ENCODE peak calls at places on chromosome 4, in seven cellular contexts. One of them, this sample, is unnamed.

GRCh38 chr4:23237771-23238170 is 545.0 kb downstream of the GBA3 start:
- DNase-seq in GM23338: no peak
- DNase-seq in PC-3: no peak
- DNase-seq in hepatocyte: no peak
- DNase-seq in HCT116: no peak
- DNase-seq in MM.1S: no peak
- DNase-seq in neural progenitor cell: no peak
- DNase-seq in this sample: no peak

GRCh38 chr4:39565925-39566630 is 38.8 kb upstream of the UGDH start:
- DNase-seq in hepatocyte: peak; percentile 40
- DNase-seq in MM.1S: no peak
- DNase-seq in HCT116: no peak
- DNase-seq in neural progenitor cell: no peak
- DNase-seq in GM23338: no peak
- DNase-seq in PC-3: peak; percentile 77
- DNase-seq in this sample: peak; percentile 94

GRCh38 chr4:147957446-147957845 is 225.6 kb downstream of the ARHGAP10 start:
- DNase-seq in GM23338: no peak
- DNase-seq in PC-3: no peak
- DNase-seq in neural progenitor cell: no peak
- DNase-seq in HCT116: no peak
- DNase-seq in hepatocyte: no peak
- DNase-seq in MM.1S: no peak
- DNase-seq in this sample: no peak

GRCh38 chr4:76589872-76590846 is 155.1 kb downstream of the SHROOM3 start:
- DNase-seq in PC-3: peak; percentile 65
- DNase-seq in MM.1S: no peak
- DNase-seq in HCT116: peak; percentile 39
- DNase-seq in neural progenitor cell: peak; percentile 94
- DNase-seq in GM23338: peak; percentile 98
- DNase-seq in hepatocyte: peak; percentile 77
- DNase-seq in this sample: peak; percentile 90

GRCh38 chr4:85061974-85062373 is 95.5 kb upstream of the WDFY3 start:
- DNase-seq in MM.1S: no peak
- DNase-seq in PC-3: no peak
- DNase-seq in hepatocyte: no peak
- DNase-seq in GM23338: no peak
- DNase-seq in HCT116: no peak
- DNase-seq in neural progenitor cell: no peak
- DNase-seq in this sample: no peak

GRCh38 chr4:182578402-182578801 is 335.2 kb downstream of the TENM3 start:
- DNase-seq in PC-3: peak; percentile 61
- DNase-seq in neural progenitor cell: no peak
- DNase-seq in GM23338: peak; percentile 31
- DNase-seq in hepatocyte: peak; percentile 70
- DNase-seq in HCT116: peak; percentile 26
- DNase-seq in MM.1S: no peak
- DNase-seq in this sample: peak; percentile 64

GRCh38 chr4:140567722-140568121 is 1.0 kb downstream of the UCP1 start:
- DNase-seq in hepatocyte: peak; percentile 9
- DNase-seq in MM.1S: no peak
- DNase-seq in HCT116: no peak
- DNase-seq in PC-3: no peak
- DNase-seq in neural progenitor cell: peak; percentile 73
- DNase-seq in GM23338: peak; percentile 65
- DNase-seq in this sample: peak; percentile 24

GRCh38 chr4:152515678-152516077 is 20.2 kb downstream of the FBXW7 start:
- DNase-seq in MM.1S: no peak
- DNase-seq in PC-3: peak; percentile 53
- DNase-seq in HCT116: no peak
- DNase-seq in neural progenitor cell: no peak
- DNase-seq in GM23338: no peak
- DNase-seq in hepatocyte: no peak
- DNase-seq in this sample: peak; percentile 81

GRCh38 chr4:176566769-176567168 is 226.0 kb downstream of the VEGFC start:
- DNase-seq in GM23338: no peak
- DNase-seq in neural progenitor cell: no peak
- DNase-seq in hepatocyte: no peak
- DNase-seq in PC-3: peak; percentile 38
- DNase-seq in HCT116: no peak
- DNase-seq in MM.1S: no peak
- DNase-seq in this sample: no peak

GRCh38 chr4:2071252-2071911 is 12.3 kb downstream of the NAT8L start:
- DNase-seq in hepatocyte: no peak
- DNase-seq in GM23338: no peak
- DNase-seq in HCT116: no peak
- DNase-seq in MM.1S: no peak
- DNase-seq in neural progenitor cell: no peak
- DNase-seq in PC-3: no peak
- DNase-seq in this sample: no peak

GRCh38 chr4:150886597-150886996 is 128.5 kb downstream of the LRBA start:
- DNase-seq in PC-3: no peak
- DNase-seq in neural progenitor cell: no peak
- DNase-seq in GM23338: no peak
- DNase-seq in HCT116: no peak
- DNase-seq in hepatocyte: no peak
- DNase-seq in MM.1S: no peak
- DNase-seq in this sample: peak; percentile 24

GRCh38 chr4:176875441-176875930 is 82.8 kb upstream of the VEGFC start:
- DNase-seq in GM23338: no peak
- DNase-seq in HCT116: no peak
- DNase-seq in neural progenitor cell: peak; percentile 33
- DNase-seq in PC-3: no peak
- DNase-seq in hepatocyte: no peak
- DNase-seq in MM.1S: no peak
- DNase-seq in this sample: peak; percentile 40

GRCh38 chr4:113446019-113446418 is 315.5 kb downstream of the CAMK2D start:
- DNase-seq in MM.1S: no peak
- DNase-seq in HCT116: peak; percentile 98
- DNase-seq in GM23338: no peak
- DNase-seq in neural progenitor cell: peak; percentile 31
- DNase-seq in PC-3: peak; percentile 92
- DNase-seq in hepatocyte: no peak
- DNase-seq in this sample: peak; percentile 95

GRCh38 chr4:184805462-184806245 is 20.1 kb downstream of the ACSL1 start:
- DNase-seq in hepatocyte: peak; percentile 57
- DNase-seq in HCT116: no peak
- DNase-seq in GM23338: no peak
- DNase-seq in PC-3: peak; percentile 15
- DNase-seq in neural progenitor cell: no peak
- DNase-seq in MM.1S: no peak
- DNase-seq in this sample: no peak

GRCh38 chr4:168923526-168924194 is 86.4 kb downstream of the CBR4 start:
- DNase-seq in PC-3: peak; percentile 74
- DNase-seq in MM.1S: peak; percentile 61
- DNase-seq in HCT116: peak; percentile 61
- DNase-seq in GM23338: peak; percentile 94
- DNase-seq in neural progenitor cell: peak; percentile 82
- DNase-seq in hepatocyte: peak; percentile 83
- DNase-seq in this sample: peak; percentile 78

GRCh38 chr4:98540803-98541202 is 117.6 kb downstream of the TSPAN5 start:
- DNase-seq in neural progenitor cell: no peak
- DNase-seq in MM.1S: no peak
- DNase-seq in PC-3: no peak
- DNase-seq in HCT116: no peak
- DNase-seq in GM23338: no peak
- DNase-seq in hepatocyte: no peak
- DNase-seq in this sample: no peak

GRCh38 chr4:172995161-172995560 is 173.4 kb upstream of the GALNT7 start:
- DNase-seq in MM.1S: no peak
- DNase-seq in PC-3: no peak
- DNase-seq in HCT116: no peak
- DNase-seq in GM23338: no peak
- DNase-seq in hepatocyte: no peak
- DNase-seq in neural progenitor cell: no peak
- DNase-seq in this sample: no peak

GRCh38 chr4:46329118-46329976 is 60.6 kb downstream of the GABRA2 start:
- DNase-seq in GM23338: peak; percentile 87
- DNase-seq in PC-3: peak; percentile 74
- DNase-seq in hepatocyte: peak; percentile 66
- DNase-seq in MM.1S: peak; percentile 74
- DNase-seq in HCT116: no peak
- DNase-seq in neural progenitor cell: peak; percentile 78
- DNase-seq in this sample: peak; percentile 16

GRCh38 chr4:176492648-176493302 is 173.0 kb downstream of the SPCS3 start:
- DNase-seq in PC-3: peak; percentile 28
- DNase-seq in GM23338: no peak
- DNase-seq in HCT116: no peak
- DNase-seq in neural progenitor cell: no peak
- DNase-seq in MM.1S: peak; percentile 91
- DNase-seq in hepatocyte: no peak
- DNase-seq in this sample: peak; percentile 9

GRCh38 chr4:74805601-74806000 is 11.3 kb upstream of the BTC start:
- DNase-seq in GM23338: peak; percentile 17
- DNase-seq in neural progenitor cell: no peak
- DNase-seq in hepatocyte: no peak
- DNase-seq in MM.1S: no peak
- DNase-seq in HCT116: peak; percentile 62
- DNase-seq in PC-3: peak; percentile 85
- DNase-seq in this sample: peak; percentile 71

GRCh38 chr4:141636771-141637460 is 533 bp downstream of the IL15 start:
- DNase-seq in HCT116: peak; percentile 18
- DNase-seq in hepatocyte: peak; percentile 70
- DNase-seq in MM.1S: peak; percentile 64
- DNase-seq in GM23338: peak; percentile 65
- DNase-seq in neural progenitor cell: peak; percentile 66
- DNase-seq in PC-3: peak; percentile 74
- DNase-seq in this sample: peak; percentile 84

GRCh38 chr4:29560452-29560851 is 1159.7 kb upstream of the PCDH7 start:
- DNase-seq in hepatocyte: no peak
- DNase-seq in PC-3: no peak
- DNase-seq in HCT116: no peak
- DNase-seq in GM23338: no peak
- DNase-seq in MM.1S: no peak
- DNase-seq in neural progenitor cell: no peak
- DNase-seq in this sample: no peak

GRCh38 chr4:74531952-74532794 is 87.2 kb downstream of the AREG start:
- DNase-seq in GM23338: peak; percentile 82
- DNase-seq in HCT116: peak; percentile 92
- DNase-seq in MM.1S: peak; percentile 75
- DNase-seq in PC-3: peak; percentile 85
- DNase-seq in neural progenitor cell: peak; percentile 71
- DNase-seq in hepatocyte: peak; percentile 73
- DNase-seq in this sample: peak; percentile 78

GRCh38 chr4:8041868-8042267 is 102.2 kb upstream of the AFAP1 start:
- DNase-seq in hepatocyte: no peak
- DNase-seq in neural progenitor cell: no peak
- DNase-seq in PC-3: no peak
- DNase-seq in GM23338: no peak
- DNase-seq in MM.1S: no peak
- DNase-seq in HCT116: no peak
- DNase-seq in this sample: no peak

GRCh38 chr4:87011340-87012034 is 76.7 kb downstream of the AFF1 start:
- DNase-seq in GM23338: peak; percentile 75
- DNase-seq in hepatocyte: peak; percentile 84
- DNase-seq in PC-3: peak; percentile 79
- DNase-seq in HCT116: peak; percentile 39
- DNase-seq in neural progenitor cell: no peak
- DNase-seq in MM.1S: no peak
- DNase-seq in this sample: peak; percentile 95
- TF ChIP-seq EZH2phosphoT487 in GM23338: no peak
- TF ChIP-seq EZH2phosphoT487 in hepatocyte: no peak
- TF ChIP-seq EZH2phosphoT487 in PC-3: no peak
- TF ChIP-seq EZH2phosphoT487 in HCT116: no peak
- TF ChIP-seq EZH2phosphoT487 in neural progenitor cell: no peak
- TF ChIP-seq EZH2phosphoT487 in MM.1S: no peak
- TF ChIP-seq EZH2phosphoT487 in this sample: no peak

DNA sequence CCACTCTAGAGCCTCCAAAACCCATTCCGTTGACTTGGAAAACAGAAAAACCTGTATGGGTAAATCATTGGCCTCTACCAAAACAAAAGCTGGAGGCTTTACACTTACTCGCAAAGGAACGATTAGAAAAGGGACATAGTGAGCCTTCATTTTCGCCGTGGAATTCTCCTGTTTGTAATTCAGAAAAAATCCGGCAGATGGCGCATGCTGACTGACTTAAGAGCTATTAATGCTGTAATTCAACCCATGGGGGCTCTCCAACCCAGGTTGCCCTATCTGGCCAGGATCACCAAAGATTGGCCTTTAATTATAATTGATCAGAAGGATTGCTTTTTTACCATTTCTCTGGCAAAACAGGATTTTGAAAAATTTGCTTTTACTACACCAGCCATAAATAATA is 60.8 kb downstream of the ZNF732 start:
- DNase-seq in PC-3: peak; percentile 58
- DNase-seq in HCT116: peak; percentile 12
- DNase-seq in MM.1S: peak; percentile 59
- DNase-seq in hepatocyte: peak; percentile 26
- DNase-seq in GM23338: peak; percentile 84
- DNase-seq in neural progenitor cell: peak; percentile 38
- DNase-seq in this sample: peak; percentile 43
- TF ChIP-seq EZH2phosphoT487 in PC-3: no peak
- TF ChIP-seq EZH2phosphoT487 in HCT116: no peak
- TF ChIP-seq EZH2phosphoT487 in MM.1S: no peak
- TF ChIP-seq EZH2phosphoT487 in hepatocyte: no peak
- TF ChIP-seq EZH2phosphoT487 in GM23338: no peak
- TF ChIP-seq EZH2phosphoT487 in neural progenitor cell: no peak
- TF ChIP-seq EZH2phosphoT487 in this sample: no peak

DNA sequence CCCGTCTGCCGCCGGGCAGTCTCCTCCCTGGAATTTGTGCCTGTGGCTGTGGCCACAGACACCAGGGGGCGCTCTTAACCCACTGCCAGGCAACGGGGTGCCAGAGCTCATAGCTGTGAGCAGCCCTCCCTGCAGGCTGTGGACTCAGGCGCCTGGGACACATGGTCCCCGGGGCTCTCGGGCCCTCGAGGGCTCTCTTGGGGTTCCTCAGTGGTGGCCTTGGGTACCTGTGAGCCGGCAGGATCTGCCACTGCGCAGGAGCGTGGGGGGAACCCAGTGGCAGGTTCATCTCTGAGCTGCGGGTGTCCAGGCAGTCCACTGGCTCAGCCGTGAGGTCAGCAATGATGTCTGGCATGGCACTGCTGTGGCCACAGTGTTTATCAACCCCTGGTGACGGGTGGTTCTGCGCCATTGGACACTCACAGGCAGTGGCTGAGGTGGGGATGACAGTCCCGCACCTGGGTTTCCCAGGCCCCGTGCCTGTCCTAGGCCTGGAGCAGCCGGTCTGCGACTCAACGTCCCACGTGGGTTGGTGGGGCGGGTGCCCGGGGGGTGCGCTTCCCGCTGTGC is 37.2 kb downstream of the PCGF3 start:
- DNase-seq in GM23338: peak; percentile 80
- DNase-seq in neural progenitor cell: peak; percentile 67
- DNase-seq in HCT116: peak; percentile 13
- DNase-seq in MM.1S: peak; percentile 36
- DNase-seq in hepatocyte: peak; percentile 79
- DNase-seq in PC-3: peak; percentile 57
- DNase-seq in this sample: peak; percentile 78
- TF ChIP-seq EZH2phosphoT487 in GM23338: no peak
- TF ChIP-seq EZH2phosphoT487 in neural progenitor cell: no peak
- TF ChIP-seq EZH2phosphoT487 in HCT116: no peak
- TF ChIP-seq EZH2phosphoT487 in MM.1S: no peak
- TF ChIP-seq EZH2phosphoT487 in hepatocyte: no peak
- TF ChIP-seq EZH2phosphoT487 in PC-3: no peak
- TF ChIP-seq EZH2phosphoT487 in this sample: no peak

DNA sequence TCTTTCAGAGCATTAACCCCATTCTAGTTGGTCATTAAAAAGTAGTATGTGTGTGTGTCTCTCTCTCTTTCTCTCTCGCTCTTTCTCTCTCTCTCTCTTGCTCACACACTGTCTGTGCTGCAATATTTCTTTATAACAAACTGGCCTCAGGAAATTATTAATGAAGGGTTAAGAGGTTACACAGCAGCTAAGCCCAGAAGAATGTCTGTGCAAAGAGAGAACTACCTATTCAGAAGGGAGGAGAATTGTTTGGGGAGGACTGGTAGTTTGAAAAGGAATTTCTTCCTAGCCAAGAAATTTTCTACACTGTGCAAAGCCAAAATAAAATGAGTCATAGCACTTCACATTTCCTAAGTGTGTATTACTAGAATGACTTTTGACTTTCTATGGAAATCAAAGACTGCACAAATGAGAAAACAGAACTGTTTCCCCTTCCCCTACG is 22.2 kb downstream of the PDGFC start:
- DNase-seq in HCT116: no peak
- DNase-seq in neural progenitor cell: no peak
- DNase-seq in PC-3: peak; percentile 88
- DNase-seq in GM23338: no peak
- DNase-seq in MM.1S: no peak
- DNase-seq in hepatocyte: no peak
- DNase-seq in this sample: peak; percentile 81
- TF ChIP-seq EZH2phosphoT487 in HCT116: no peak
- TF ChIP-seq EZH2phosphoT487 in neural progenitor cell: no peak
- TF ChIP-seq EZH2phosphoT487 in PC-3: no peak
- TF ChIP-seq EZH2phosphoT487 in GM23338: no peak
- TF ChIP-seq EZH2phosphoT487 in MM.1S: no peak
- TF ChIP-seq EZH2phosphoT487 in hepatocyte: no peak
- TF ChIP-seq EZH2phosphoT487 in this sample: no peak